ENCODE peak calls at places on chromosome 19, in eight cellular contexts. U is lower lobe of right lung, V is heart left ventricle, Y is neural progenitor cell, L is ovary, I is stomach, N is WERI-Rb-1, T is GM12878. C is an unnamed sample.

GRCh38 chr19:18157465-18158063 is 4.6 kb downstream of the PIK3R2 start:
- DNase-seq in U (no peak), V (no peak), Y (peak; percentile 79), L (peak; percentile 55), I (no peak), N (peak; percentile 38), T (no peak), C (no peak)

GRCh38 chr19:8206147-8207087 is 2.8 kb upstream of the CERS4 start:
- DNase-seq in U (no peak), V (no peak), Y (no peak), L (no peak), I (peak; percentile 57), N (no peak), T (no peak), C (no peak)

GRCh38 chr19:29645911-29646310 is 19.4 kb upstream of the PLEKHF1 start:
- DNase-seq in U (peak; percentile 28), V (peak; percentile 55), Y (no peak), L (peak; percentile 46), I (peak; percentile 77), N (no peak), T (no peak), C (peak; percentile 66)

GRCh38 chr19:3117746-3118145 is 18.1 kb upstream of the GNA15 start:
- DNase-seq in U (no peak), V (no peak), Y (no peak), L (no peak), I (no peak), N (no peak), T (no peak), C (no peak)

GRCh38 chr19:12052057-12052570 is 647 bp downstream of the ZNF878 start:
- DNase-seq in U (no peak), V (no peak), Y (no peak), L (no peak), I (no peak), N (peak; percentile 12), T (no peak), C (peak; percentile 23)

GRCh38 chr19:29618434-29618833 is 12.4 kb downstream of the POP4 start:
- DNase-seq in U (peak; percentile 18), V (no peak), Y (no peak), L (no peak), I (no peak), N (no peak), T (no peak), C (no peak)

GRCh38 chr19:46296722-46297431 is at the start of gene HIF3A:
- DNase-seq in U (peak; percentile 79), V (peak; percentile 48), Y (peak; percentile 98), L (peak; percentile 79), I (peak; percentile 78), N (peak; percentile 75), T (no peak), C (peak; percentile 80)

GRCh38 chr19:4363571-4364304 is 20.4 kb downstream of the MPND start:
- DNase-seq in U (peak; percentile 45), V (no peak), Y (no peak), L (no peak), I (no peak), N (no peak), T (no peak), C (no peak)

GRCh38 chr19:35484637-35485036 is 5.6 kb downstream of the KRTDAP start:
- DNase-seq in U (no peak), V (no peak), Y (no peak), L (no peak), I (no peak), N (no peak), T (peak; percentile 85), C (no peak)

GRCh38 chr19:405138-405965 is 3.6 kb downstream of the C2CD4C start:
- DNase-seq in U (no peak), V (no peak), Y (no peak), L (no peak), I (no peak), N (peak; percentile 5), T (no peak), C (no peak)

GRCh38 chr19:13040232-13040915 is 45.1 kb downstream of the NFIX start:
- DNase-seq in U (no peak), V (no peak), Y (no peak), L (no peak), I (no peak), N (no peak), T (no peak), C (no peak)

GRCh38 chr19:16861875-16862274 is 26.9 kb upstream of the F2RL3 start:
- DNase-seq in U (no peak), V (no peak), Y (no peak), L (no peak), I (no peak), N (peak; percentile 33), T (no peak), C (no peak)

GRCh38 chr19:48999481-49000325 is 6.0 kb downstream of the RUVBL2 start:
- DNase-seq in U (peak; percentile 75), V (no peak), Y (peak; percentile 88), L (no peak), I (peak; percentile 65), N (peak; percentile 77), T (no peak), C (peak; percentile 62)

GRCh38 chr19:21322528-21322927 is 6.7 kb downstream of the ZNF708 start:
- DNase-seq in U (no peak), V (peak; percentile 30), Y (no peak), L (no peak), I (no peak), N (no peak), T (no peak), C (peak; percentile 71)

GRCh38 chr19:6238643-6239281 is 41.0 kb downstream of the MLLT1 start:
- DNase-seq in U (peak; percentile 50), V (no peak), Y (no peak), L (peak; percentile 77), I (peak; percentile 73), N (no peak), T (no peak), C (peak; percentile 64)

GRCh38 chr19:11948646-11949045 is 16.2 kb upstream of the ZNF763 start:
- DNase-seq in U (no peak), V (no peak), Y (no peak), L (no peak), I (no peak), N (no peak), T (no peak), C (no peak)

GRCh38 chr19:52492201-52492960 is 35.1 kb upstream of the ZNF808 start:
- DNase-seq in U (peak; percentile 45), V (no peak), Y (peak; percentile 91), L (no peak), I (no peak), N (no peak), T (no peak), C (no peak)

GRCh38 chr19:21593934-21594844 is 88.8 kb downstream of the ZNF429 start:
- DNase-seq in U (peak; percentile 57), V (no peak), Y (no peak), L (no peak), I (no peak), N (no peak), T (no peak), C (no peak)

GRCh38 chr19:46631481-46631880 is 4.5 kb downstream of the GNG8 start:
- DNase-seq in U (no peak), V (no peak), Y (no peak), L (no peak), I (no peak), N (peak; percentile 58), T (no peak), C (peak; percentile 29)

GRCh38 chr19:46295401-46296308 is 1.2 kb upstream of the HIF3A start:
- DNase-seq in U (no peak), V (no peak), Y (no peak), L (no peak), I (no peak), N (peak; percentile 35), T (no peak), C (no peak)

GRCh38 chr19:18648971-18649310 is 12.1 kb downstream of the KLHL26 start:
- DNase-seq in U (no peak), V (no peak), Y (no peak), L (no peak), I (no peak), N (no peak), T (no peak), C (peak; percentile 37)

GRCh38 chr19:45163751-45164150 is 3.0 kb upstream of the NKPD1 start:
- DNase-seq in U (no peak), V (no peak), Y (no peak), L (no peak), I (no peak), N (no peak), T (no peak), C (no peak)

GRCh38 chr19:3860499-3860898 is 8.3 kb downstream of the ZFR2 start:
- DNase-seq in U (no peak), V (no peak), Y (no peak), L (no peak), I (no peak), N (no peak), T (no peak), C (no peak)

GRCh38 chr19:38031423-38031770 is 124.4 kb downstream of the SIPA1L3 start:
- DNase-seq in U (no peak), V (no peak), Y (no peak), L (no peak), I (no peak), N (no peak), T (no peak), C (peak; percentile 93)
- H3K27ac ChIP-seq in U (no peak overlapping the region), V (no peak overlapping the region), Y (no peak overlapping the region), L (no peak overlapping the region), I (no peak overlapping the region), N (no peak overlapping the region), T (no peak overlapping the region), C (no peak overlapping the region)

DNA sequence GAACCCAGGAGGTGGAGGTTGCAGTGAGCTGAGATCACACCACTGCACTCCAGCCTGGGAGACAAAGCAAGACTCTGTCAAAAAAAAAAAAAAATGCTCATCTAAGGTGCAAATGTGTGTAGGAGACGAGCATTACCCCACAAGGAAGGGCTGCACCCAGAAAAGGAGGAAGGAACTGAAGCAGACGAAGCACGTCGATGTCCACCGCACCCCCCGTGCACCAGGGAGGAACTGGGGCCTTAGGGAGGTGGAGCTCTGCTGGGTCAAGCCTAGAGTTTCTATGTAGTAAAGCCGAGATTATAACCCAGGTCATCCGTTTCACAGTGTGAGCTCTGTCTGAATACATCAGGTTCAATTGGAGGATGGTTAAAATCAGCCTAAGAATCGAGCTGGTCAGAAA is 1.1 kb downstream of the VSTM1 start:
- DNase-seq in U (peak; percentile 82), V (no peak), Y (no peak), L (no peak), I (no peak), N (no peak), T (no peak), C (no peak)
- H3K27me3 ChIP-seq in U (peaks cover 4% of the 10 kb centered on the region), V (no peaks in the 10 kb centered on the region), Y (no peaks in the 10 kb centered on the region), L (no peaks in the 10 kb centered on the region), I (no peaks in the 10 kb centered on the region), N (peaks cover 87% of the 10 kb centered on the region), T (no peaks in the 10 kb centered on the region), C (no peaks in the 10 kb centered on the region)

GRCh38 chr19:9910625-9911024 is 25.7 kb downstream of the OLFM2 start:
- DNase-seq in U (no peak), V (no peak), Y (no peak), L (no peak), I (no peak), N (no peak), T (no peak), C (no peak)
- H3K27ac ChIP-seq in U (no peak overlapping the region), V (no peak overlapping the region), Y (no peak overlapping the region), L (no peak overlapping the region), I (no peak overlapping the region), N (no peak overlapping the region), T (no peak overlapping the region), C (no peak overlapping the region)

DNA sequence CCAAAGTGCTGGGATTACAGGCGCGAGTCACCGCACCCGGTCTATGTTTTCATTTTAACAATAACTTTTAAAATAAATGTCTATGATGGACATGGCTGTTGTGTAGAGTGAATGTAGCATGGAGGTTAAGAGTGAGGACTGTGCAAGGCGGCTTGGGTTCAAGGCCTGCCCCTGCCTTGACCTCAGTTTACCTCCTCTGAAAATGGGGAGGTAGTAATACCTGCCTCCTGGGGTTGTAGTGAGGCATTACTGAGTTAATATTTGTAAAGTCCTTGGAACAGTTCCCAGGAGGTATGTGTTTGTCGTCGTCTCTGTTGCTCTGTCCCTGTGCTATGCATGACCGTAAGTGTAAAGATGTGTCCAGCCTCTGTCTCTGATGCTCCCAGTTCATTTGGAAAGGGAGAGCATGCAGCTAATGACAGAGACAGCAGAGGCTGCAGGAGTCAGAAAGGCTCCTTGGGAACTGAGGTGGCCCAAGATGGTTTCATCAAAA is 9.4 kb downstream of the GARRE1 start:
- DNase-seq in U (no peak), V (no peak), Y (no peak), L (no peak), I (no peak), N (no peak), T (no peak), C (no peak)
- H3K27me3 ChIP-seq in U (no peaks in the 10 kb centered on the region), V (no peaks in the 10 kb centered on the region), Y (no peaks in the 10 kb centered on the region), L (no peaks in the 10 kb centered on the region), I (no peaks in the 10 kb centered on the region), N (no peaks in the 10 kb centered on the region), T (no peaks in the 10 kb centered on the region), C (no peaks in the 10 kb centered on the region)

C was measured in fibroblast of lung.